ENCODE peak calls at places on chromosomes 1 and 21, in nine cellular contexts. T is suprapubic skin, K is K562, V is sigmoid colon, E is stomach, N is ovary, P is tibial nerve, Y is upper lobe of left lung, U is SK-N-SH. I is an unnamed sample. For H3K27me3, the result is how much of the 10 kb centered on the place peaks cover.

GRCh38 chr1:60620107-60620506 is 462.3 kb upstream of the NFIA start:
- DNase-seq in T (no peak), K (no peak), V (no peak), E (no peak), N (no peak), P (no peak), Y (no peak), U (no peak), I (no peak)

GRCh38 chr1:82927753-82928152 is 1071.2 kb downstream of the TTLL7 start:
- DNase-seq in T (no peak), K (no peak), V (no peak), E (no peak), N (no peak), P (no peak), Y (no peak), U (no peak), I (no peak)

GRCh38 chr1:27755865-27756264 is 17.2 kb upstream of the STX12 start:
- DNase-seq in T (no peak), K (no peak), V (no peak), E (no peak), N (no peak), P (no peak), Y (no peak), U (no peak), I (no peak)

GRCh38 chr21:26833460-26833939 is 11.7 kb downstream of the ADAMTS1 start:
- DNase-seq in T (no peak), K (no peak), V (no peak), E (no peak), N (peak), P (no peak), Y (no peak), U (no peak), I (no peak)

GRCh38 chr1:118012725-118013124 is 83.2 kb downstream of the WDR3 start:
- DNase-seq in T (no peak), K (no peak), V (no peak), E (no peak), N (no peak), P (no peak), Y (no peak), U (no peak), I (no peak)

GRCh38 chr21:44887807-44888580 is 14.5 kb upstream of the PTTG1IP start:
- DNase-seq in T (no peak), K (no peak), V (no peak), E (no peak), N (no peak), P (no peak), Y (no peak), U (no peak), I (no peak)

GRCh38 chr21:21052672-21053071 is 54.5 kb downstream of the NCAM2 start:
- DNase-seq in T (no peak), K (no peak), V (no peak), E (no peak), N (no peak), P (no peak), Y (no peak), U (no peak), I (no peak)

GRCh38 chr21:24486973-24487372 is 1120.3 kb downstream of the MRPL39 start:
- DNase-seq in T (no peak), K (no peak), V (no peak), E (no peak), N (no peak), P (no peak), Y (no peak), U (no peak), I (no peak)

GRCh38 chr1:72280714-72281113 is 1.6 kb downstream of the NEGR1 start:
- DNase-seq in T (no peak), K (no peak), V (no peak), E (no peak), N (no peak), P (no peak), Y (no peak), U (no peak), I (no peak)

GRCh38 chr1:180542530-180543171 is 16.1 kb upstream of the OVAAL start:
- DNase-seq in T (no peak), K (no peak), V (no peak), E (no peak), N (no peak), P (no peak), Y (no peak), U (no peak), I (no peak)

GRCh38 chr1:160186246-160186645 is 4.1 kb upstream of the CASQ1 start:
- DNase-seq in T (no peak), K (no peak), V (no peak), E (no peak), N (no peak), P (no peak), Y (no peak), U (no peak), I (no peak)

GRCh38 chr1:168260393-168260792 is 20.3 kb upstream of the TBX19 start:
- DNase-seq in T (no peak), K (no peak), V (no peak), E (no peak), N (no peak), P (no peak), Y (no peak), U (no peak), I (no peak)

GRCh38 chr1:40314721-40315238 is 2.3 kb downstream of the COL9A2 start:
- DNase-seq in T (peak), K (no peak), V (no peak), E (no peak), N (no peak), P (no peak), Y (no peak), U (no peak), I (no peak)

GRCh38 chr1:246567258-246568235 is 1.3 kb downstream of the CNST start:
- DNase-seq in T (no peak), K (peak), V (no peak), E (no peak), N (no peak), P (no peak), Y (no peak), U (peak), I (no peak)

GRCh38 chr1:112791723-112792104 is 76.6 kb upstream of the PPM1J start:
- DNase-seq in T (no peak), K (no peak), V (no peak), E (no peak), N (no peak), P (no peak), Y (no peak), U (no peak), I (no peak)
- H3K27me3 ChIP-seq in T (under half), K (under half), V (under half), E (under half), N (under half), P (under half), Y (under half), U (under half), I (under half)

GRCh38 chr1:43835141-43836021 is 98.2 kb upstream of the ARTN start:
- DNase-seq in T (no peak), K (peak), V (no peak), E (no peak), N (no peak), P (no peak), Y (no peak), U (peak), I (no peak)
- TF ChIP-seq EP300 in T (no peak), K (peak), V (no peak), E (no peak), N (no peak), P (no peak), Y (no peak), U (peak), I (no peak)

GRCh38 chr1:22207605-22208264 is 64.8 kb upstream of the WNT4 start:
- DNase-seq in T (no peak), K (no peak), V (peak), E (no peak), N (no peak), P (no peak), Y (no peak), U (peak), I (no peak)

GRCh38 chr1:22208973-22209378 is 66.1 kb upstream of the WNT4 start:
- DNase-seq in T (no peak), K (no peak), V (peak), E (no peak), N (no peak), P (no peak), Y (no peak), U (no peak), I (no peak)

GRCh38 chr1:22206551-22207125 is 63.7 kb upstream of the WNT4 start:
- DNase-seq in T (no peak), K (no peak), V (peak), E (no peak), N (no peak), P (no peak), Y (no peak), U (no peak), I (no peak)

GRCh38 chr1:22210176-22210575 is 67.3 kb upstream of the WNT4 start:
- DNase-seq in T (no peak), K (no peak), V (peak), E (no peak), N (no peak), P (no peak), Y (no peak), U (no peak), I (no peak)

GRCh38 chr1:22208265-22208972 is 65.5 kb upstream of the WNT4 start:
- DNase-seq in T (no peak), K (peak), V (peak), E (no peak), N (no peak), P (no peak), Y (no peak), U (peak), I (no peak)
- H3K27me3 ChIP-seq in T (half or more), K (half or more), V (under half), E (under half), N (under half), P (half or more), Y (under half), U (under half), I (half or more)

GRCh38 chr21:42086969-42087368 is 15.9 kb downstream of the UMODL1 start:
- DNase-seq in T (no peak), K (no peak), V (no peak), E (no peak), N (no peak), P (no peak), Y (no peak), U (no peak), I (no peak)
- TF ChIP-seq EP300 in T (no peak), K (no peak), V (no peak), E (no peak), N (no peak), P (no peak), Y (no peak), U (no peak), I (no peak)

DNA sequence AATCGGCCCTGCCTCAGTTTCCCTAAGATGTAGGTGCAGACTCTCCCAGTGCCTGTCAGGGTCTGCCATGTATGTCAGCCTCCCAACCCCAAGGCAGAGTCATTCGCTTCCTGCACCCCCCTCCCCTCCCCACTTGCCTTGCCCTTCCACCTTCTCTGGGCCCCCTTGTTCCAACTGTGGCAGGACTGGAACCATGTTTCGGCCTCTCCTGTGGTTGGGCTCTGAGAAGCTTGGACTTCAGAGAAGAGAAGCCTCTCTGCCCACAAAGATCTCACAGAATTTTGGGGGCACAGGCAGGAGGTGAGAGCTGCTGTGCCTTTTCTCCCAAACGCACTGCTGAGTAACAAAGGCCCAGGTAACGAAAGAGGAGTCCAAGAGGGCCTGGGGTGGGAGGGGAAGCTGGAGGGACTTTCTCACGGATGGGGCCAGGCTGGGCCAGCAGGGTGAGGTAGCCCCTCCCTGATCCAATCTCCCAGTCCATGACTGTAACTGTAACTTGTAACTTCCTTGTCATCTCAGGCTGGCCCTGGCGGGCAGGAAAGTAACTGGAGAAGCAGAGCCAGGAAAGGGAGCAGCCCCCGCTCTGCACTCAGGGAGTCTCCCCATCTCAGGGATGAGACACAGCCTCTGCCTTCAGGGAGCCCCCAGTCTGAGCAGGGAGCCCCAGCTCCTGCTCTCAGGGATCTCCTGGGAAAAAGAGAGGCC is 11.4 kb downstream of the CRABP2 start:
- DNase-seq in T (no peak), K (peak), V (no peak), E (peak), N (no peak), P (no peak), Y (no peak), U (no peak), I (no peak)
- H3K27me3 ChIP-seq in T (under half), K (under half), V (under half), E (under half), N (under half), P (half or more), Y (under half), U (under half), I (under half)